ENCODE peak calls at places on chromosomes 3 and 15, in seven cellular contexts. B is left ventricle myocardium inferior, I is neural progenitor cell, L is body of pancreas, P is fibroblast of lung, F is stomach, D is tibial nerve. M is an unnamed sample.

GRCh38 chr3:159238646-159239045 is 436.8 kb downstream of the MFSD1 start:
- DNase-seq in D (no peak), B (no peak), I (no peak), L (no peak), F (no peak), P (peak; percentile 32), M (no peak)

GRCh38 chr3:45211466-45212094 is 14.5 kb downstream of the TMEM158 start:
- DNase-seq in P (no peak), D (no peak), B (no peak), F (no peak), L (no peak), I (no peak), M (no peak)

GRCh38 chr15:39692464-39693327 is 89.9 kb downstream of the FSIP1 start:
- DNase-seq in P (peak; percentile 36), F (no peak), L (no peak), B (no peak), I (peak; percentile 96), D (no peak), M (peak; percentile 26)

GRCh38 chr3:45719761-45720487 is 30.7 kb downstream of the SACM1L start:
- DNase-seq in L (no peak), D (no peak), I (no peak), B (no peak), P (no peak), F (no peak), M (no peak)

GRCh38 chr15:81852826-81853225 is 193.0 kb downstream of the MEX3B start:
- DNase-seq in D (no peak), F (no peak), P (no peak), B (no peak), L (no peak), I (no peak), M (no peak)

GRCh38 chr3:77380141-77380540 is 340.2 kb downstream of the ROBO2 start:
- DNase-seq in I (no peak), L (no peak), D (no peak), B (no peak), F (no peak), P (no peak), M (no peak)

GRCh38 chr15:40323953-40324937 is 753 bp downstream of the INAFM2 start:
- DNase-seq in D (no peak), P (no peak), L (no peak), I (peak; percentile 55), B (no peak), F (no peak), M (no peak)

GRCh38 chr3:112681822-112682325 is 40.9 kb upstream of the CCDC80 start:
- DNase-seq in F (no peak), D (no peak), L (no peak), I (no peak), B (no peak), P (peak; percentile 91), M (peak; percentile 9)

GRCh38 chr3:73324203-73325155 is 263.0 kb downstream of the EBLN2 start:
- DNase-seq in L (no peak), D (no peak), B (no peak), I (no peak), P (peak; percentile 35), F (no peak), M (no peak)

DNA sequence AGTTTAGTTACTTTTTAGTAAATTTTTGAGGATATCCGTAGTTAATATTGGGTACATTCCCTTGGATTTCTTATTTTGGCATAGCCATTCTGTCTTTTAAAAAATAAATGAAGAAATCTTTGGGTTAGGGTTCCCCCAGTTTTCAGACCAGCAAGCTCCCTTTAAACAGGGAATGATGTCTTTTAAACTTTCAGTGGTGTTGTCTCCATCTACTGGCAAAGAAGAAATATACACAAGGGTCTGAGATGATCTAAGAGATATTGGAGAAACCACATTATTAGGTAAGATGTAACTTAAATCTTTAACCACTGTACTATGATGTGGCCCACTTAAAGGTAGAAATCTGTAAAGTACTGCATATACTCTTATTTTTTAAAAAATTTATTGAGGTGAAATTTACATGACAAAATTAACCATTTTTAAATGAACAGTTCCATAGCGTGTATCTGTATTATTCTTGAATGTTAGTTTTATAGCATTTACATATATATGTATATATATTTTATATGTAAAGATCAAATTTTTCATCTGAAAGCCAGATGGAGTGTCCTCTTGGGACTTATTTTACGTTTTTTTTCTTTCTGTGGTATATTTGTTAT is 35.1 kb upstream of the EIF3J start:
- DNase-seq in B (no peak), I (peak; percentile 19), D (no peak), P (peak; percentile 51), L (no peak), F (no peak), M (no peak)
- TF ChIP-seq CTCF in B (peak; percentile 69), I (peak; percentile 69), D (peak; percentile 35), P (peak; percentile 59), L (peak; percentile 46), F (peak; percentile 55), M (peak; percentile 62)

GRCh38 chr15:77836116-77836798 is 203.5 kb upstream of the LINGO1 start:
- DNase-seq in F (no peak), B (no peak), D (no peak), L (no peak), I (peak; percentile 81), P (peak; percentile 40), M (no peak)

GRCh38 chr15:77830041-77830440 is 197.3 kb upstream of the LINGO1 start:
- DNase-seq in D (no peak), I (no peak), F (no peak), L (no peak), P (peak; percentile 96), B (no peak), M (peak; percentile 74)

GRCh38 chr15:77831989-77832388 is 199.3 kb upstream of the LINGO1 start:
- DNase-seq in B (no peak), L (no peak), I (no peak), P (peak; percentile 45), D (no peak), F (no peak), M (no peak)

GRCh38 chr15:77834276-77834990 is 201.7 kb upstream of the LINGO1 start:
- DNase-seq in F (no peak), P (no peak), L (no peak), D (no peak), B (no peak), I (no peak), M (no peak)

GRCh38 chr15:77832874-77833273 is 200.2 kb upstream of the LINGO1 start:
- DNase-seq in I (no peak), D (no peak), F (no peak), B (no peak), L (no peak), P (no peak), M (no peak)
- H3K4me3 ChIP-seq in I (no peak overlapping the region), D (no peak overlapping the region), F (no peak overlapping the region), B (no peak overlapping the region), L (no peak overlapping the region), P (no peak overlapping the region), M (no peak overlapping the region)

GRCh38 chr15:65099336-65099735 is 15.7 kb downstream of the UBAP1L start:
- DNase-seq in P (no peak), L (no peak), D (no peak), F (no peak), B (no peak), I (no peak), M (no peak)

GRCh38 chr15:65096481-65097385 is 18.3 kb downstream of the UBAP1L start:
- DNase-seq in I (no peak), F (no peak), P (no peak), B (no peak), D (no peak), L (no peak), M (no peak)

GRCh38 chr15:65095747-65096104 is 19.2 kb downstream of the KBTBD13 start:
- DNase-seq in P (no peak), L (no peak), F (no peak), D (no peak), B (no peak), I (no peak), M (no peak)

GRCh38 chr15:65095011-65095746 is 18.6 kb downstream of the KBTBD13 start:
- DNase-seq in D (no peak), L (no peak), P (no peak), F (no peak), I (no peak), B (no peak), M (no peak)

DNA sequence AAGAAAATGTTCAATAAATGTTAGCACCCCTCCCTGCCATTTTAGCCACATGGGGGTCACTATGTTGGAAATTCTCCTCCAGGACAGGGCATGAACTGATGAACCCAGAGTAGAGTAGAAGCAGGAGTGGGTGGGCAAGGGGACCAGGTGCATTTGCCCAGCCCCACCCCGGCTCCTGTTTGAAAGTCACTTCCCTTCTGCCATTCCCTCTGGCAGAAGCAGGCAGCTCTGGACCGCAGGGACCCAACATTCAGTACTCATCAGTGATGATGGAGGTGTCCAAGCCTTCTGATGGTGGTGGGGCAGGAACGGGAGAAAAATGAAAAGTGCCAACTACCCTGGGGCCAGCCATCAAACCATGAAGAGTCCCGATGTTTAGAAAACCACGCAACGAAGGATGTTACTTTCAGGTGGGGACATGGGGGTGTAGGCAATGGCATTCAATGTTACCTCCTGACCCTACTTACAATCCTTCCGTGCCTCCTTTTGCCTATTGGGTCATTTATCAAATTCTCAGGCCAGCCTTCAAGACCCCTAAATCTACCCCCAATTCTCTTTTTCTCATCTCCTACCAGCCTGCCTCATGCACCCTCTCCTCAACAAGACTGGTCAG is 17.2 kb downstream of the UBAP1L start:
- DNase-seq in I (no peak), F (no peak), L (no peak), D (no peak), B (no peak), P (no peak), M (no peak)
- H3K27me3 ChIP-seq in I (peaks cover 6% of the 10 kb centered on the region), F (no peaks in the 10 kb centered on the region), L (no peaks in the 10 kb centered on the region), D (no peaks in the 10 kb centered on the region), B (no peaks in the 10 kb centered on the region), P (no peaks in the 10 kb centered on the region), M (no peaks in the 10 kb centered on the region)

GRCh38 chr3:138051946-138052802 is 42.2 kb downstream of the CLDN18 start:
- DNase-seq in L (peak; percentile 35), I (peak; percentile 72), P (peak; percentile 45), D (no peak), B (peak; percentile 37), F (peak; percentile 75), M (no peak)
- TF ChIP-seq CTCF in L (peak; percentile 58), I (peak; percentile 76), P (peak; percentile 80), D (peak; percentile 31), B (peak; percentile 72), F (peak; percentile 55), M (peak; percentile 83)

GRCh38 chr3:59885103-59885502 is 835.3 kb upstream of the CFAP20DC start:
- DNase-seq in D (peak; percentile 24), L (peak; percentile 32), F (no peak), B (no peak), P (no peak), I (no peak), M (no peak)

GRCh38 chr3:59884409-59884808 is 834.6 kb upstream of the CFAP20DC start:
- DNase-seq in I (no peak), D (no peak), F (no peak), P (no peak), L (peak; percentile 6), B (no peak), M (no peak)

GRCh38 chr3:59890637-59891036 is 840.8 kb upstream of the CFAP20DC start:
- DNase-seq in F (no peak), D (no peak), L (no peak), I (no peak), P (no peak), B (no peak), M (no peak)

GRCh38 chr3:59885907-59886400 is 836.1 kb upstream of the CFAP20DC start:
- DNase-seq in F (no peak), D (no peak), I (no peak), B (no peak), L (no peak), P (peak; percentile 8), M (no peak)

GRCh38 chr3:59886790-59887189 is 837.0 kb upstream of the CFAP20DC start:
- DNase-seq in P (peak; percentile 51), D (no peak), L (no peak), F (no peak), B (no peak), I (no peak), M (no peak)
- H3K4me3 ChIP-seq in P (no peak overlapping the region), D (no peak overlapping the region), L (no peak overlapping the region), F (no peak overlapping the region), B (no peak overlapping the region), I (no peak overlapping the region), M (no peak overlapping the region)